ENCODE peak calls at places on chromosomes 3 and 15, in nine cellular contexts. D is coronary artery; B is hepatocyte; L is right cardiac atrium; Y is A549; G is endodermal cell; X is CD4-positive, CD25-positive, alpha-beta regulatory T cell; Q is HL-60; P is left ventricle myocardium inferior. W is an unnamed sample.

GRCh38 chr15:87648278-87648677 is 608.3 kb downstream of the NTRK3 start:
- DNase-seq in Q (no peak), X (no peak), L (no peak), Y (peak; percentile 57), G (no peak), P (no peak), D (no peak), B (no peak), W (no peak)

GRCh38 chr3:197564097-197564843 is 8.5 kb upstream of the BDH1 start:
- DNase-seq in P (no peak), X (peak; percentile 10), D (no peak), G (no peak), Y (peak; percentile 28), L (no peak), Q (no peak), B (no peak), W (no peak)

GRCh38 chr3:184600685-184601377 is 39.2 kb downstream of the EPHB3 start:
- DNase-seq in P (no peak), Q (no peak), L (no peak), D (no peak), Y (no peak), X (no peak), G (no peak), B (no peak), W (peak; percentile 63)

GRCh38 chr15:85702321-85703230 is 92.1 kb downstream of the KLHL25 start:
- DNase-seq in B (no peak), L (no peak), P (no peak), D (no peak), G (no peak), Y (no peak), X (peak; percentile 60), Q (no peak), W (no peak)

GRCh38 chr15:58146734-58147133 is 8.6 kb downstream of the AQP9 start:
- DNase-seq in Q (peak; percentile 78), G (no peak), X (no peak), D (no peak), B (peak; percentile 25), P (no peak), Y (peak; percentile 7), L (no peak), W (no peak)

GRCh38 chr3:42839616-42840015 is 30.4 kb downstream of the ACKR2 start:
- DNase-seq in L (no peak), D (no peak), G (peak; percentile 72), B (peak; percentile 81), Y (peak; percentile 70), X (peak; percentile 64), P (no peak), Q (peak; percentile 42), W (peak; percentile 56)

GRCh38 chr3:149411583-149411982 is 34.1 kb upstream of the TM4SF1 start:
- DNase-seq in Y (no peak), B (no peak), G (no peak), P (no peak), D (no peak), Q (no peak), X (no peak), L (no peak), W (no peak)

GRCh38 chr3:62954579-62954978 is 79.4 kb upstream of the CADPS start:
- DNase-seq in D (no peak), G (no peak), L (no peak), X (no peak), Q (no peak), Y (no peak), P (no peak), B (no peak), W (no peak)

GRCh38 chr3:15284121-15284889 is 48.1 kb downstream of the SH3BP5 start:
- DNase-seq in X (no peak), B (no peak), Y (no peak), P (peak; percentile 43), Q (no peak), G (no peak), D (no peak), L (no peak), W (no peak)

GRCh38 chr3:27696906-27697305 is 25.2 kb downstream of the EOMES start:
- DNase-seq in Y (no peak), X (no peak), L (no peak), D (no peak), B (no peak), Q (no peak), G (no peak), P (no peak), W (peak; percentile 27)

GRCh38 chr3:159948423-159949140 is 40.1 kb upstream of the IL12A start:
- DNase-seq in Q (no peak), L (no peak), X (no peak), Y (no peak), P (no peak), G (no peak), D (no peak), B (no peak), W (no peak)

GRCh38 chr15:70852501-70853269 is 1.3 kb downstream of the LARP6 start:
- DNase-seq in L (no peak), D (peak; percentile 76), Y (no peak), Q (no peak), P (no peak), G (no peak), X (no peak), B (no peak), W (peak; percentile 62)

DNA sequence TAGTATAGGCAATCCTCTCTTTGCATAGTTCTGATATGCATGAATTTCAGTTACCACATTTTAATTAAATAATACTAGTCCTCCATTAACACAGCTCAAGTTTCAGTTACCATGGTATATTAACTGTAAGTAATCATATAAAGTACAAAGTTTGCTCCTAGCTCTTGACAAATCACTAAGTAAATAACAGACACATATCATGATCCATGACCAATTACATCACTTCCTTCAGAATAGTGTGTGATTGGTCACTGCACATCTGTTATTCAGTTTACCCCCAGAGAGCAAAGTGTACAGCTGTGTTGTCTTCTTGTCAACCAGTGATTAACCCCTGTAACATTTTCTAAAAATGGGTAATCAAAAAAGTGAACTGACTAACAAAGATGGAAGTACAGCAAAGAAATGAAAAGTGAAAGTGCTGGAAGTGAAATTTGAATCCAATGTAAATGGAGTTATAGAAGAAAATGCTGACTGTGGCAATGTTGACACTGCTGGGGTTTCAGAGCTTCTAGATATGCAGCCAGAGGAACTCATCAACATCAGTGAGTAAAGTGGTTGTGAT is 30.2 kb upstream of the LEKR1 start:
- DNase-seq in Q (no peak), L (no peak), P (no peak), X (peak; percentile 45), D (no peak), B (no peak), Y (peak; percentile 43), G (no peak), W (no peak)
- H3K27ac ChIP-seq in Q (no peak overlapping the region), L (no peak overlapping the region), P (no peak overlapping the region), X (no peak overlapping the region), D (no peak overlapping the region), B (peak overlapping the region; percentile 24), Y (no peak overlapping the region), G (no peak overlapping the region), W (peak overlapping the region; percentile 54)

GRCh38 chr15:40763801-40764765 is at the start of gene GCHFR:
- DNase-seq in G (peak; percentile 91), Q (peak; percentile 77), Y (peak; percentile 73), P (peak; percentile 78), D (peak; percentile 91), X (peak; percentile 82), L (peak; percentile 84), B (peak; percentile 93), W (peak; percentile 68)
- H3K27ac ChIP-seq in G (no peak within 1 kb of the TSS), Q (peak within 1 kb of the TSS; percentile 89), Y (peak within 1 kb of the TSS; percentile 74), P (peak within 1 kb of the TSS; percentile 80), D (peak within 1 kb of the TSS; percentile 51), X (peak within 1 kb of the TSS; percentile 78), L (peak within 1 kb of the TSS; percentile 30), B (peak within 1 kb of the TSS; percentile 97), W (peak within 1 kb of the TSS; percentile 99)

DNA sequence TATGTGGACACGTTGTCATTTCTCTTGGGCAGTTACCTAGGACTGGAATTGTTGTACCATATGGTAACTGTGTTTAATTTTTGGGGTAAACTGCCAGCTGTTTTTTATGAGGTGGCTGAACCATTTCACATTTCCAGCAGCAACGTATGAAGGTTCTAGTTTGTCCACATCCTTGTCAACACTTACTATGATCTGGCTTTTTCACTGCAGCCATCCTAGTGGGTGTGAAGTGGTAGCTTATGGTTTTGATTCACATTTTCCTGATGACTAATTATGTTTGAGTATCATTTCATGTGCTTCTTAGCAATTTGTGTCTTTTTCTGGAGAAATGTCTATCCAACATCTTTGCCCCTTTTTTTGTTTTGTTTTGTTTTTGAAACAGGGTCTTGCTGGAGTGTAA is 96.2 kb downstream of the VGLL4 start:
- DNase-seq in L (no peak), Q (no peak), G (no peak), Y (no peak), B (no peak), X (no peak), P (no peak), D (no peak), W (no peak)
- H3K27ac ChIP-seq in L (no peak overlapping the region), Q (no peak overlapping the region), G (no peak overlapping the region), Y (no peak overlapping the region), B (no peak overlapping the region), X (no peak overlapping the region), P (no peak overlapping the region), D (no peak overlapping the region), W (no peak overlapping the region)

DNA sequence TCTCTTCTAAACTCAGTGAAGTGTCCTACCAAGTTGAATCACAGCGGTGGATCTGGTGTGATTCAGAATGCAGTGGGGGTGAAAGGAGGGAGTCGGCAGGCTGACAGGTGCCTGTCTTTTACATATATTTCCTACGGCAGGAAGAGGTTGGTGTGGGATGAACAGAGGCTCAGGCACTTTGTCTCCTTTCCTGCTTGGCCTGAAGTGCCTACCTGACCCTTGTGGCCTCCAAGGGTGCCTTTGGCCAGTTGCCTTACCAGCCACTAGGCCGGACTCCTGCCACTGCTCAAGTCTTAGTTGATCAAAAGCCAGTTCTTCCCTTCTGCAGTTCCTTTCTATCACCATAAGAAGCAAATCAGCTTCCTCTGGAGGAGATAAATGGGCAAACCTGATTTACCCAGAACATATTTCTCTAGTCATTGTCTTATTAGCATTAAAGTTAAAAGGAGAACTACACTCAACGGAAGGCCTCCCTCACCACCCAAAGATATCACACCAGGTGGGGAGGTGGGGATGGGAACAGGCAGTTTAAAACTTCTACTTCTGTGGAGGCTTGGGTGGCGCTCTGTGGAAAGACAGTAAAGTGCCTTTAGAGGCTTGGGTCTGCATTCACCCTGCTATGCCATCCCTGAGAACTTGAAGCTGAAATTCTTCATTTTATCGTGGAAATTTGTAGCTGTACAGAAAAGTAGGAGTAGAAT is 52.2 kb downstream of the CRTC3 start:
- DNase-seq in D (no peak), Y (no peak), P (no peak), X (no peak), Q (peak; percentile 29), G (peak; percentile 51), B (no peak), L (no peak), W (no peak)
- H3K27ac ChIP-seq in D (peak overlapping the region; percentile 49), Y (no peak overlapping the region), P (peak overlapping the region; percentile 65), X (peak overlapping the region; percentile 37), Q (no peak overlapping the region), G (no peak overlapping the region), B (no peak overlapping the region), L (peak overlapping the region; percentile 65), W (no peak overlapping the region)

DNA sequence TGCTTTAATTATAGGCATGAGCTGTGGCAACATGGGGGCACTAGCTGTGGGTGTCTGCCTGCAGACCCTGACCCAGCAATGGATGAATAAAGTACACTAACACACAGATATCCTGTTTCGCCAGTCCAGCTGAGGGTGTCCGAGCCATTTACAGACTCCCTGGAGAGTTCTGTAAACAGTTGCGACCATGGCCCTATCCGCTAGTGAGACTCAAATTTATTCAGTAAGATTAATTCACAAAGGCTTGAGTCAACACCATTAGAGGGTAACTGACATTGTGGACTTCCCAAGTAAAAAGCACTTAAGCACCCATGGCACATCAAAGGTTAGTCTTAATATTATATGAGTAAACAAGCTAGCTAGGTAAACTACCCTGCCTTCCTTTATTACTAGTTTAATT is 161.6 kb downstream of the TBL1XR1 start:
- DNase-seq in Y (no peak), X (no peak), D (no peak), P (no peak), G (no peak), B (no peak), Q (no peak), L (no peak), W (no peak)
- H3K27ac ChIP-seq in Y (no peak overlapping the region), X (no peak overlapping the region), D (no peak overlapping the region), P (no peak overlapping the region), G (no peak overlapping the region), B (peak overlapping the region; percentile 7), Q (no peak overlapping the region), L (no peak overlapping the region), W (no peak overlapping the region)